ENCODE peak calls at places on chromosomes 2 and 18, in eight cellular contexts. S is transverse colon; Q is CD8-positive, alpha-beta memory T cell; U is stomach; H is right lobe of liver; K is neural progenitor cell; X is body of pancreas; L is tibial artery. F is an unnamed sample. For H3K4me1, the result is how much of the 10 kb centered on the place peaks cover.

GRCh38 chr2:212891580-212891979 is 259.8 kb downstream of the IKZF2 start:
- DNase-seq in S (no peak), U (no peak), Q (no peak), K (no peak), H (no peak), L (no peak), X (no peak), F (no peak)

GRCh38 chr2:64327510-64328414 is 126.2 kb upstream of the LGALSL start:
- DNase-seq in K (peak), Q (peak), H (no peak), U (no peak), L (peak), X (no peak), S (peak), F (peak)

GRCh38 chr18:77099501-77100370 is 32.8 kb downstream of the MBP start:
- DNase-seq in Q (peak), U (no peak), S (no peak), K (no peak), X (no peak), L (no peak), H (no peak), F (no peak)

GRCh38 chr2:63581266-63581961 is 6.9 kb downstream of the WDPCP start:
- DNase-seq in L (peak), S (no peak), X (peak), H (peak), K (no peak), Q (no peak), U (peak), F (no peak)

GRCh38 chr2:135227386-135227785 is 175.3 kb downstream of the RAB3GAP1 start:
- DNase-seq in K (no peak), S (no peak), L (no peak), H (no peak), X (no peak), U (no peak), Q (no peak), F (no peak)

GRCh38 chr2:236608710-236609109 is 39.1 kb downstream of the ACKR3 start:
- DNase-seq in S (no peak), K (no peak), U (no peak), X (no peak), H (no peak), Q (no peak), L (no peak), F (no peak)

GRCh38 chr2:53303012-53303578 is 464.5 kb upstream of the CHAC2 start:
- DNase-seq in K (no peak), U (no peak), X (no peak), L (no peak), S (no peak), Q (no peak), H (no peak), F (no peak)

GRCh38 chr2:63590621-63591408 is 2.1 kb downstream of the MDH1 start:
- DNase-seq in K (no peak), Q (no peak), U (no peak), H (peak), X (no peak), S (peak), L (peak), F (no peak)

GRCh38 chr2:129817175-129817574 is 162.3 kb upstream of the RAB6C start:
- DNase-seq in U (no peak), Q (no peak), K (no peak), X (no peak), S (no peak), L (no peak), H (no peak), F (no peak)

GRCh38 chr2:123514808-123515207 is 510.3 kb upstream of the CNTNAP5 start:
- DNase-seq in S (no peak), L (no peak), X (no peak), H (no peak), K (peak), U (no peak), Q (no peak), F (no peak)

GRCh38 chr18:10851824-10852225 is 297.5 kb downstream of the PIEZO2 start:
- DNase-seq in H (no peak), K (peak), X (no peak), U (no peak), L (no peak), S (no peak), Q (no peak), F (no peak)

GRCh38 chr2:231535961-231536360 is 5.7 kb upstream of the NMUR1 start:
- DNase-seq in X (no peak), S (no peak), L (no peak), Q (no peak), H (no peak), K (no peak), U (no peak), F (no peak)

GRCh38 chr18:2932247-2933181 is 80.4 kb downstream of the LPIN2 start:
- DNase-seq in U (no peak), H (no peak), K (peak), L (no peak), Q (peak), S (no peak), X (peak), F (peak)

GRCh38 chr2:45697190-45697589 is 45.7 kb downstream of the PRKCE start:
- DNase-seq in X (no peak), Q (no peak), U (no peak), K (no peak), S (no peak), L (no peak), H (no peak), F (no peak)

GRCh38 chr18:8423051-8423558 is 186.1 kb upstream of the RAB12 start:
- DNase-seq in Q (no peak), K (no peak), U (no peak), L (no peak), X (no peak), H (no peak), S (no peak), F (no peak)

GRCh38 chr2:129870646-129871335 is 108.7 kb upstream of the RAB6C start:
- DNase-seq in H (no peak), S (no peak), K (no peak), X (no peak), U (no peak), Q (no peak), L (no peak), F (no peak)

GRCh38 chr2:105502625-105503334 is 103.9 kb upstream of the FHL2 start:
- DNase-seq in Q (no peak), H (no peak), U (no peak), X (no peak), K (no peak), L (no peak), S (no peak), F (no peak)

GRCh38 chr2:95329401-95329800 is 32.3 kb downstream of the KCNIP3 start:
- DNase-seq in Q (no peak), U (no peak), K (no peak), X (no peak), L (no peak), H (no peak), S (no peak), F (no peak)

GRCh38 chr2:121028577-121028976 is 256.4 kb downstream of the TFCP2L1 start:
- DNase-seq in K (no peak), H (no peak), L (no peak), Q (no peak), U (no peak), X (no peak), S (no peak), F (no peak)

GRCh38 chr2:151347904-151348303 is 9.5 kb upstream of the TNFAIP6 start:
- DNase-seq in Q (no peak), S (no peak), U (no peak), L (no peak), H (no peak), K (no peak), X (no peak), F (no peak)

GRCh38 chr18:58934356-58934755 is 69.7 kb downstream of the ZNF532 start:
- DNase-seq in U (no peak), X (no peak), Q (no peak), H (no peak), K (no peak), L (no peak), S (no peak), F (no peak)

GRCh38 chr2:27717070-27717453 is 53.4 kb downstream of the SLC4A1AP start:
- DNase-seq in L (no peak), S (no peak), X (no peak), U (no peak), Q (no peak), H (no peak), K (no peak), F (no peak)

GRCh38 chr2:211401328-211401727 is 844.9 kb downstream of the CPS1 start:
- DNase-seq in Q (no peak), L (no peak), X (no peak), S (no peak), H (no peak), K (no peak), U (no peak), F (no peak)

GRCh38 chr2:173963323-173963816 is 1.8 kb downstream of the SP3 start:
- DNase-seq in K (no peak), L (peak), H (no peak), X (no peak), S (peak), Q (peak), U (no peak), F (peak)

GRCh38 chr2:158923180-158923594 is 45.3 kb upstream of the TANC1 start:
- DNase-seq in L (no peak), X (no peak), S (no peak), H (no peak), K (peak), Q (no peak), U (no peak), F (no peak)

GRCh38 chr2:239891692-239892091 is 133.4 kb downstream of the NDUFA10 start:
- DNase-seq in L (no peak), Q (no peak), K (no peak), H (peak), S (no peak), U (no peak), X (no peak), F (no peak)

GRCh38 chr2:134269986-134270735 is 16.3 kb downstream of the MGAT5 start:
- DNase-seq in L (no peak), Q (no peak), X (no peak), S (no peak), K (no peak), H (no peak), U (no peak), F (no peak)

GRCh38 chr18:57698571-57699276 is 77.1 kb upstream of the NARS1 start:
- DNase-seq in U (no peak), S (no peak), L (no peak), Q (no peak), H (no peak), X (no peak), K (no peak), F (no peak)

GRCh38 chr2:209471037-209471436 is 47.2 kb downstream of the MAP2 start:
- DNase-seq in U (no peak), K (no peak), X (no peak), H (no peak), Q (no peak), S (no peak), L (no peak), F (no peak)

GRCh38 chr2:127220102-127220806 is at the start of gene CYP27C1:
- DNase-seq in Q (no peak), X (no peak), S (no peak), U (no peak), L (no peak), H (no peak), K (peak), F (no peak)

GRCh38 chr2:111678651-111679050 is 205.3 kb downstream of the ANAPC1 start:
- DNase-seq in Q (no peak), H (no peak), S (no peak), L (no peak), U (no peak), X (no peak), K (no peak), F (no peak)

GRCh38 chr18:25229080-25229479 is 122.9 kb downstream of the ZNF521 start:
- DNase-seq in H (no peak), K (no peak), S (no peak), Q (no peak), U (no peak), X (no peak), L (no peak), F (no peak)

GRCh38 chr2:228705331-228705730 is 523.8 kb upstream of the SPHKAP start:
- DNase-seq in U (no peak), H (no peak), K (peak), L (no peak), S (no peak), X (no peak), Q (no peak), F (no peak)

GRCh38 chr2:65062843-65063242 is 6.6 kb downstream of the CEP68 start:
- DNase-seq in H (no peak), U (no peak), L (peak), K (no peak), S (no peak), X (no peak), Q (no peak), F (no peak)

GRCh38 chr18:52812834-52813233 is 472.8 kb downstream of the DCC start:
- DNase-seq in U (no peak), X (no peak), K (no peak), S (no peak), H (no peak), Q (no peak), L (no peak), F (no peak)

DNA sequence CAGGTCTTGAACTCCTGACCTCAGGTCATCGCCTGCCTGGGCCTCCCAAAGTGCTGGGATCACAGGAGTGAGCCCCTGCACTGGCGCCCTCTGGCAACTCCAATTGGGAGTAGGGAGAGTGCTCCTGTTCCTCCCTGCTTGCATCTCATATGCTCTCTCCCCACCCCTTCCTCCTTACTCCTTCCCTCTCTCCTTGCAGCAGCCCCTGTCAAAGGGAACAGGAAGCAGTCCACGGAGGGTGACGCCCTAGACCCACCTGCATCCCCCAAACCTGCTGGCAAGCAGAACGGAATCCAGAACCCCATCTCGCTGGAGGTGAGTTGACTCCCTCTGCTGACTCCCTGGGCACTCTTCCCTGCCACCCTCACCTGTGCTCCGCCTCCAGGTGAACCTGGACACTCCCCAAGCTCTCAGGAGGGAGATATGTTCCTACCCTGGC is 10.7 kb downstream of the ARID5A start:
- DNase-seq in H (no peak), Q (no peak), U (no peak), K (no peak), X (no peak), L (no peak), S (no peak), F (no peak)
- H3K4me3 ChIP-seq in H (no peak), Q (no peak), U (no peak), K (no peak), X (no peak), L (no peak), S (no peak), F (no peak)

DNA sequence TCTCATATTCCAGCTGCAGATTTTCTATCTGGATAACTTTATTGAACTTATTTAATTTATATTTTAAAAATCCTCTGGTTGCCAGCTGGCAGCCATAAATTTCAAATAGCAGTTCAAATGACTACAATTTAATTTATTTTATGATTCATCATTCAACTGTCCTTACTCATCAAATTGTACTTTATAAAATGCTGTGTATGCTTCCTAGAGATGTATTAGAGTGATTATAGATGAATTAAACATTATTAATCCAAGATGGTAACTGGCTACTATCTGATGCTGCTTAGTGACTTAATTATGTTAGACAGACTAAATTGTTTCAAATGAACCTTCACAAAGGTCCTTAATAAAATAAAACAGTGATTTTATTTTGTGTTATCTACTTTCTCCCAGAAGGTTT is 322.1 kb downstream of the FSIP2 start:
- DNase-seq in H (no peak), L (no peak), Q (no peak), S (no peak), K (no peak), X (no peak), U (no peak), F (no peak)
- H3K4me1 ChIP-seq in H (under half), L (under half), Q (under half), S (under half), K (under half), X (under half), U (under half), F (under half)

GRCh38 chr2:107988108-107988507 is 1.8 kb downstream of the SLC5A7 start:
- DNase-seq in K (no peak), L (no peak), U (no peak), S (no peak), H (no peak), Q (no peak), X (no peak), F (no peak)

GRCh38 chr2:107984667-107985066 is 1.7 kb upstream of the SLC5A7 start:
- DNase-seq in S (no peak), K (no peak), X (no peak), U (no peak), Q (no peak), L (no peak), H (no peak), F (no peak)

GRCh38 chr2:107989445-107989844 is 3.1 kb downstream of the SLC5A7 start:
- DNase-seq in K (no peak), Q (no peak), S (no peak), X (no peak), H (no peak), L (no peak), U (no peak), F (no peak)

GRCh38 chr2:107990718-107991117 is 4.4 kb downstream of the SLC5A7 start:
- DNase-seq in L (no peak), H (no peak), U (no peak), X (no peak), Q (no peak), S (no peak), K (no peak), F (no peak)

GRCh38 chr2:107986278-107987217 is at the start of gene SLC5A7:
- DNase-seq in H (no peak), L (no peak), X (no peak), S (no peak), K (peak), Q (no peak), U (no peak), F (no peak)
- H3K4me3 ChIP-seq in H (no peak), L (no peak), X (no peak), S (no peak), K (peak), Q (no peak), U (peak), F (no peak)

DNA sequence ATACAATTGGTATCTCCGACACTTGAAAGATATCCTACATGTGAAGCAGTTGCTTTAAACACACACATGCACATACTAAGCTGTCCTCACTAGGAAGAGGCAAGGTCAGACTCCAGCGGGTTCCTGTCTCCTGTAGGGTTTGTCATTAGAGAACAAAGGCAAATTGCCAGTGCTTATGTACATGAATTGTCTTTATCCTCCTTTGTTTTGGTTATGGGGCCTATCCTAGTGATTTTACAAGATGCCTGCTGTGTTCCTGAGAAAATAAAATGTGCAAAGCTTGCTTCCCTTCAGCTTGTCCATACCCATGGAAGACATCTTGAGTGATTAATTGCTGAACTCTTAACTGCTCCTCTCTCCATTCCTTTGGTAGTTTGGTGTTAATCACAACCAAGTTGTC is 86.7 kb upstream of the SLC39A10 start:
- DNase-seq in Q (no peak), U (no peak), H (no peak), X (no peak), L (no peak), S (no peak), K (no peak), F (no peak)
- H3K4me1 ChIP-seq in Q (under half), U (under half), H (under half), X (under half), L (under half), S (under half), K (under half), F (under half)

GRCh38 chr2:199868431-199869226 is 17.6 kb upstream of the FTCDNL1 start:
- DNase-seq in U (no peak), L (no peak), K (peak), Q (no peak), H (no peak), S (no peak), X (no peak), F (no peak)

GRCh38 chr2:199870581-199870980 is 19.6 kb upstream of the FTCDNL1 start:
- DNase-seq in S (no peak), Q (no peak), U (no peak), H (no peak), X (no peak), K (no peak), L (no peak), F (no peak)

GRCh38 chr2:199869227-199869541 is 18.2 kb upstream of the FTCDNL1 start:
- DNase-seq in S (no peak), H (no peak), U (no peak), X (no peak), Q (no peak), L (no peak), K (no peak), F (no peak)

GRCh38 chr2:199865905-199866304 is 14.9 kb upstream of the FTCDNL1 start:
- DNase-seq in X (no peak), H (no peak), K (no peak), S (no peak), U (no peak), Q (no peak), L (no peak), F (no peak)

GRCh38 chr2:199869653-199870052 is 18.7 kb upstream of the FTCDNL1 start:
- DNase-seq in S (no peak), K (no peak), X (no peak), Q (no peak), L (no peak), U (no peak), H (no peak), F (no peak)
- H3K4me3 ChIP-seq in S (no peak), K (no peak), X (no peak), Q (no peak), L (no peak), U (no peak), H (no peak), F (no peak)

GRCh38 chr2:217940261-217941220 is 62.3 kb downstream of the TNS1 start:
- DNase-seq in X (no peak), U (no peak), L (no peak), K (no peak), H (no peak), Q (no peak), S (no peak), F (peak)

GRCh38 chr2:217941339-217941738 is 61.5 kb downstream of the TNS1 start:
- DNase-seq in U (no peak), K (no peak), X (no peak), H (no peak), Q (no peak), S (no peak), L (no peak), F (peak)

GRCh38 chr2:217938038-217938437 is 64.8 kb downstream of the TNS1 start:
- DNase-seq in S (no peak), H (no peak), L (no peak), U (no peak), Q (no peak), X (no peak), K (no peak), F (no peak)

GRCh38 chr2:217939220-217939619 is 63.6 kb downstream of the TNS1 start:
- DNase-seq in K (no peak), L (no peak), X (no peak), S (no peak), U (no peak), Q (no peak), H (no peak), F (no peak)

GRCh38 chr2:217939629-217940245 is 63.1 kb downstream of the TNS1 start:
- DNase-seq in K (no peak), U (no peak), Q (no peak), S (no peak), H (no peak), X (no peak), L (no peak), F (no peak)
- H3K4me1 ChIP-seq in K (under half), U (half or more), Q (under half), S (half or more), H (half or more), X (half or more), L (half or more), F (under half)